ENCODE peak calls at places on chromosomes 4 and X, in eight cellular contexts. One of them, this sample, is unnamed. For H3K36me3, the result is how much of the 10 kb centered on the place peaks cover.

GRCh38 chr4:137530176-137530575 is 2.1 kb downstream of the PCDH18 start:
- DNase-seq in ovary: no peak
- DNase-seq in IMR-90: peak
- DNase-seq in transverse colon: no peak
- DNase-seq in heart left ventricle: no peak
- DNase-seq in stomach: no peak
- DNase-seq in H1: no peak
- DNase-seq in Peyer's patch: no peak
- DNase-seq in this sample: no peak

GRCh38 chrX:12118134-12118533 is 20.1 kb upstream of the FRMPD4 start:
- DNase-seq in ovary: no peak
- DNase-seq in IMR-90: peak
- DNase-seq in transverse colon: no peak
- DNase-seq in heart left ventricle: no peak
- DNase-seq in stomach: no peak
- DNase-seq in H1: no peak
- DNase-seq in Peyer's patch: no peak
- DNase-seq in this sample: no peak

GRCh38 chrX:131951166-131951565 is 71.9 kb upstream of the STK26 start:
- DNase-seq in ovary: no peak
- DNase-seq in IMR-90: no peak
- DNase-seq in transverse colon: no peak
- DNase-seq in heart left ventricle: no peak
- DNase-seq in stomach: no peak
- DNase-seq in H1: no peak
- DNase-seq in Peyer's patch: no peak
- DNase-seq in this sample: no peak

GRCh38 chr4:85478576-85478975 is 3.6 kb downstream of the ARHGAP24 start:
- DNase-seq in ovary: no peak
- DNase-seq in IMR-90: no peak
- DNase-seq in transverse colon: no peak
- DNase-seq in heart left ventricle: no peak
- DNase-seq in stomach: no peak
- DNase-seq in H1: no peak
- DNase-seq in Peyer's patch: no peak
- DNase-seq in this sample: no peak

GRCh38 chrX:56745019-56745418 is 16.0 kb downstream of the NBDY start:
- DNase-seq in ovary: no peak
- DNase-seq in IMR-90: peak
- DNase-seq in transverse colon: no peak
- DNase-seq in heart left ventricle: no peak
- DNase-seq in stomach: no peak
- DNase-seq in H1: no peak
- DNase-seq in Peyer's patch: no peak
- DNase-seq in this sample: no peak

GRCh38 chr4:153465583-153465921 is 608 bp upstream of the TMEM131L start:
- DNase-seq in ovary: peak
- DNase-seq in IMR-90: peak
- DNase-seq in transverse colon: peak
- DNase-seq in heart left ventricle: peak
- DNase-seq in stomach: peak
- DNase-seq in H1: no peak
- DNase-seq in Peyer's patch: no peak
- DNase-seq in this sample: peak

GRCh38 chr4:24754586-24754985 is 40.8 kb upstream of the SOD3 start:
- DNase-seq in ovary: no peak
- DNase-seq in IMR-90: no peak
- DNase-seq in transverse colon: no peak
- DNase-seq in heart left ventricle: no peak
- DNase-seq in stomach: no peak
- DNase-seq in H1: no peak
- DNase-seq in Peyer's patch: no peak
- DNase-seq in this sample: no peak

GRCh38 chr4:183532823-183533222 is 28.0 kb downstream of the ING2 start:
- DNase-seq in ovary: no peak
- DNase-seq in IMR-90: peak
- DNase-seq in transverse colon: no peak
- DNase-seq in heart left ventricle: no peak
- DNase-seq in stomach: no peak
- DNase-seq in H1: no peak
- DNase-seq in Peyer's patch: no peak
- DNase-seq in this sample: no peak

GRCh38 chr4:186723207-186724047 is at the start of gene FAT1:
- DNase-seq in ovary: peak
- DNase-seq in IMR-90: peak
- DNase-seq in transverse colon: peak
- DNase-seq in heart left ventricle: peak
- DNase-seq in stomach: peak
- DNase-seq in H1: no peak
- DNase-seq in Peyer's patch: peak
- DNase-seq in this sample: no peak

GRCh38 chrX:43505759-43506158 is 150.3 kb upstream of the MAOA start:
- DNase-seq in ovary: no peak
- DNase-seq in IMR-90: no peak
- DNase-seq in transverse colon: no peak
- DNase-seq in heart left ventricle: no peak
- DNase-seq in stomach: no peak
- DNase-seq in H1: no peak
- DNase-seq in Peyer's patch: no peak
- DNase-seq in this sample: no peak

GRCh38 chr4:132180020-132180427 is 969.1 kb upstream of the PCDH10 start:
- DNase-seq in ovary: no peak
- DNase-seq in IMR-90: peak
- DNase-seq in transverse colon: no peak
- DNase-seq in heart left ventricle: no peak
- DNase-seq in stomach: no peak
- DNase-seq in H1: no peak
- DNase-seq in Peyer's patch: no peak
- DNase-seq in this sample: no peak

GRCh38 chr4:145731026-145731425 is 51.1 kb downstream of the C4orf51 start:
- DNase-seq in ovary: no peak
- DNase-seq in IMR-90: peak
- DNase-seq in transverse colon: peak
- DNase-seq in heart left ventricle: no peak
- DNase-seq in stomach: peak
- DNase-seq in H1: no peak
- DNase-seq in Peyer's patch: no peak
- DNase-seq in this sample: no peak

GRCh38 chr4:3387943-3388348 is 53.8 kb upstream of the HGFAC start:
- DNase-seq in ovary: peak
- DNase-seq in IMR-90: peak
- DNase-seq in transverse colon: peak
- DNase-seq in heart left ventricle: peak
- DNase-seq in stomach: peak
- DNase-seq in H1: no peak
- DNase-seq in Peyer's patch: no peak
- DNase-seq in this sample: peak

GRCh38 chrX:153770606-153771175 is 6.6 kb downstream of the PLXNB3 start:
- DNase-seq in ovary: peak
- DNase-seq in IMR-90: no peak
- DNase-seq in transverse colon: peak
- DNase-seq in heart left ventricle: no peak
- DNase-seq in stomach: no peak
- DNase-seq in H1: no peak
- DNase-seq in Peyer's patch: no peak
- DNase-seq in this sample: no peak

GRCh38 chrX:68059469-68059868 is 373.8 kb downstream of the OPHN1 start:
- DNase-seq in ovary: no peak
- DNase-seq in IMR-90: no peak
- DNase-seq in transverse colon: no peak
- DNase-seq in heart left ventricle: no peak
- DNase-seq in stomach: no peak
- DNase-seq in H1: no peak
- DNase-seq in Peyer's patch: no peak
- DNase-seq in this sample: no peak

GRCh38 chr4:160423879-160424451 is 1321.1 kb downstream of the RAPGEF2 start:
- DNase-seq in ovary: no peak
- DNase-seq in IMR-90: no peak
- DNase-seq in transverse colon: no peak
- DNase-seq in heart left ventricle: no peak
- DNase-seq in stomach: no peak
- DNase-seq in H1: no peak
- DNase-seq in Peyer's patch: no peak
- DNase-seq in this sample: no peak

GRCh38 chrX:49162620-49163019 is at the start of gene MAGIX:
- DNase-seq in ovary: no peak
- DNase-seq in IMR-90: no peak
- DNase-seq in transverse colon: no peak
- DNase-seq in heart left ventricle: no peak
- DNase-seq in stomach: peak
- DNase-seq in H1: no peak
- DNase-seq in Peyer's patch: no peak
- DNase-seq in this sample: peak

GRCh38 chr4:38902695-38903094 is 35.1 kb downstream of the FAM114A1 start:
- DNase-seq in ovary: no peak
- DNase-seq in IMR-90: no peak
- DNase-seq in transverse colon: no peak
- DNase-seq in heart left ventricle: no peak
- DNase-seq in stomach: no peak
- DNase-seq in H1: no peak
- DNase-seq in Peyer's patch: no peak
- DNase-seq in this sample: no peak

GRCh38 chrX:70030242-70030823 is 19.4 kb downstream of the AWAT2 start:
- DNase-seq in ovary: no peak
- DNase-seq in IMR-90: peak
- DNase-seq in transverse colon: peak
- DNase-seq in heart left ventricle: no peak
- DNase-seq in stomach: peak
- DNase-seq in H1: no peak
- DNase-seq in Peyer's patch: no peak
- DNase-seq in this sample: peak

GRCh38 chrX:65034292-65034640 is 58.0 kb upstream of the ZC4H2 start:
- DNase-seq in ovary: no peak
- DNase-seq in IMR-90: no peak
- DNase-seq in transverse colon: no peak
- DNase-seq in heart left ventricle: no peak
- DNase-seq in stomach: no peak
- DNase-seq in H1: no peak
- DNase-seq in Peyer's patch: no peak
- DNase-seq in this sample: no peak

GRCh38 chr4:26533685-26534084 is 43.4 kb upstream of the CCKAR start:
- DNase-seq in ovary: no peak
- DNase-seq in IMR-90: no peak
- DNase-seq in transverse colon: no peak
- DNase-seq in heart left ventricle: no peak
- DNase-seq in stomach: no peak
- DNase-seq in H1: no peak
- DNase-seq in Peyer's patch: no peak
- DNase-seq in this sample: no peak

GRCh38 chr4:877502-877901 is 51.6 kb upstream of the CPLX1 start:
- DNase-seq in ovary: no peak
- DNase-seq in IMR-90: no peak
- DNase-seq in transverse colon: no peak
- DNase-seq in heart left ventricle: no peak
- DNase-seq in stomach: no peak
- DNase-seq in H1: no peak
- DNase-seq in Peyer's patch: no peak
- DNase-seq in this sample: no peak

GRCh38 chr4:874071-874470 is 48.1 kb upstream of the CPLX1 start:
- DNase-seq in ovary: no peak
- DNase-seq in IMR-90: no peak
- DNase-seq in transverse colon: no peak
- DNase-seq in heart left ventricle: no peak
- DNase-seq in stomach: no peak
- DNase-seq in H1: no peak
- DNase-seq in Peyer's patch: no peak
- DNase-seq in this sample: no peak

GRCh38 chr4:875818-876423 is 50.0 kb upstream of the CPLX1 start:
- DNase-seq in ovary: no peak
- DNase-seq in IMR-90: no peak
- DNase-seq in transverse colon: no peak
- DNase-seq in heart left ventricle: no peak
- DNase-seq in stomach: no peak
- DNase-seq in H1: no peak
- DNase-seq in Peyer's patch: no peak
- DNase-seq in this sample: no peak

GRCh38 chr4:876780-877179 is 50.9 kb upstream of the CPLX1 start:
- DNase-seq in ovary: no peak
- DNase-seq in IMR-90: no peak
- DNase-seq in transverse colon: no peak
- DNase-seq in heart left ventricle: no peak
- DNase-seq in stomach: no peak
- DNase-seq in H1: no peak
- DNase-seq in Peyer's patch: no peak
- DNase-seq in this sample: no peak

GRCh38 chr4:874971-875817 is 49.3 kb upstream of the CPLX1 start:
- DNase-seq in ovary: no peak
- DNase-seq in IMR-90: no peak
- DNase-seq in transverse colon: no peak
- DNase-seq in heart left ventricle: no peak
- DNase-seq in stomach: no peak
- DNase-seq in H1: no peak
- DNase-seq in Peyer's patch: peak
- DNase-seq in this sample: no peak
- H3K36me3 ChIP-seq in ovary: under half
- H3K36me3 ChIP-seq in IMR-90: half or more
- H3K36me3 ChIP-seq in transverse colon: under half
- H3K36me3 ChIP-seq in heart left ventricle: under half
- H3K36me3 ChIP-seq in stomach: half or more
- H3K36me3 ChIP-seq in H1: under half
- H3K36me3 ChIP-seq in Peyer's patch: under half
- H3K36me3 ChIP-seq in this sample: half or more

DNA sequence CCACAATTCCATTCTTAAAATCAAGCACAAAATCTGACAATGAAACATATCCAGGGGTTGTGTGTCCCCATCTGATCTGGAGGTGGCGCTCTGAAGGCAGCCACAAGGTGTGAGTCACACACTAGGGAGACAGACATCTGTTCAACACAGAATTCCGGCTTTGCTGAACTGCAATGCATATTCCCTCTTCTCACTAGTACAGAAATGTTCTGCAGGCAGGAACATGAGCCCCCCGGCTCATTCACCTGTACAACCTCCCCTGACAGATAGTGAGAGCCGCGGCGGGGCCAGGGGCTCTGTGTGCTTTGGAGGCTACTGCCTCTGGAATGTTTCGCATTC is 41.9 kb downstream of the WDR1 start:
- DNase-seq in ovary: no peak
- DNase-seq in IMR-90: peak
- DNase-seq in transverse colon: no peak
- DNase-seq in heart left ventricle: no peak
- DNase-seq in stomach: peak
- DNase-seq in H1: no peak
- DNase-seq in Peyer's patch: no peak
- DNase-seq in this sample: no peak
- TF ChIP-seq POLR2A in ovary: no peak
- TF ChIP-seq POLR2A in IMR-90: no peak
- TF ChIP-seq POLR2A in transverse colon: no peak
- TF ChIP-seq POLR2A in heart left ventricle: no peak
- TF ChIP-seq POLR2A in stomach: no peak
- TF ChIP-seq POLR2A in H1: no peak
- TF ChIP-seq POLR2A in Peyer's patch: no peak
- TF ChIP-seq POLR2A in this sample: no peak

GRCh38 chr4:108622022-108622421 is 1.6 kb downstream of the RPL34 start:
- DNase-seq in ovary: no peak
- DNase-seq in IMR-90: no peak
- DNase-seq in transverse colon: no peak
- DNase-seq in heart left ventricle: no peak
- DNase-seq in stomach: no peak
- DNase-seq in H1: no peak
- DNase-seq in Peyer's patch: no peak
- DNase-seq in this sample: no peak
- H3K36me3 ChIP-seq in ovary: under half
- H3K36me3 ChIP-seq in IMR-90: under half
- H3K36me3 ChIP-seq in transverse colon: under half
- H3K36me3 ChIP-seq in heart left ventricle: under half
- H3K36me3 ChIP-seq in stomach: half or more
- H3K36me3 ChIP-seq in H1: half or more
- H3K36me3 ChIP-seq in Peyer's patch: under half
- H3K36me3 ChIP-seq in this sample: half or more

GRCh38 chrX:40109288-40110008 is 11.7 kb upstream of the BCOR start:
- DNase-seq in ovary: peak
- DNase-seq in IMR-90: peak
- DNase-seq in transverse colon: peak
- DNase-seq in heart left ventricle: peak
- DNase-seq in stomach: peak
- DNase-seq in H1: no peak
- DNase-seq in Peyer's patch: no peak
- DNase-seq in this sample: peak
- TF ChIP-seq POLR2A in ovary: no peak
- TF ChIP-seq POLR2A in IMR-90: no peak
- TF ChIP-seq POLR2A in transverse colon: no peak
- TF ChIP-seq POLR2A in heart left ventricle: no peak
- TF ChIP-seq POLR2A in stomach: no peak
- TF ChIP-seq POLR2A in H1: no peak
- TF ChIP-seq POLR2A in Peyer's patch: no peak
- TF ChIP-seq POLR2A in this sample: no peak